ENCODE peak calls at places on chromosomes 16 and 17, in seven cellular contexts. U is tibial nerve; J is AG09309; Z is sigmoid colon; E is mammary epithelial cell; I is CD4-positive, alpha-beta T cell; A is LNCaP clone FGC. V is an unnamed sample.

GRCh38 chr16:69057400-69058378 is 47.8 kb upstream of the HAS3 start:
- DNase-seq in A (peak), U (no peak), E (peak), I (no peak), Z (peak), J (peak), V (no peak)

GRCh38 chr17:80552523-80552922 is 7.9 kb downstream of the RPTOR start:
- DNase-seq in U (no peak), J (no peak), I (no peak), A (no peak), E (no peak), Z (no peak), V (no peak)

GRCh38 chr16:4384497-4384896 is 12.8 kb downstream of the VASN start:
- DNase-seq in I (no peak), U (peak), A (no peak), Z (no peak), E (no peak), J (no peak), V (no peak)

GRCh38 chr17:27384261-27384701 is 72.0 kb upstream of the KSR1 start:
- DNase-seq in A (peak), I (no peak), Z (peak), J (peak), E (peak), U (no peak), V (no peak)

GRCh38 chr16:47175152-47175551 is 31.4 kb upstream of the NETO2 start:
- DNase-seq in E (no peak), A (no peak), U (no peak), J (no peak), I (no peak), Z (no peak), V (no peak)

GRCh38 chr16:82996814-82997213 is 370.0 kb downstream of the CDH13 start:
- DNase-seq in A (no peak), J (no peak), Z (no peak), E (no peak), I (no peak), U (no peak), V (no peak)

GRCh38 chr17:74433421-74434121 is 1.7 kb downstream of the GPRC5C start:
- DNase-seq in I (no peak), U (no peak), E (no peak), J (no peak), A (no peak), Z (no peak), V (no peak)

GRCh38 chr17:4899341-4900230 is at the start of gene C17orf107:
- DNase-seq in A (no peak), U (peak), Z (peak), I (peak), J (no peak), E (no peak), V (peak)

GRCh38 chr16:59783191-59783590 is 1049.1 kb upstream of the GOT2 start:
- DNase-seq in I (no peak), U (no peak), E (peak), A (no peak), Z (no peak), J (no peak), V (no peak)

GRCh38 chr17:70184770-70185169 is 15.4 kb downstream of the KCNJ2 start:
- DNase-seq in Z (no peak), J (peak), E (peak), A (no peak), I (no peak), U (no peak), V (no peak)

GRCh38 chr16:29877266-29877961 is 14.4 kb upstream of the CDIPT start:
- DNase-seq in E (peak), I (peak), A (no peak), J (no peak), Z (no peak), U (no peak), V (peak)

GRCh38 chr17:6589266-6589946 is 33.1 kb upstream of the PITPNM3 start:
- DNase-seq in J (no peak), A (no peak), U (no peak), E (no peak), I (no peak), Z (no peak), V (no peak)

GRCh38 chr17:35189291-35189690 is 4.9 kb downstream of the SLC35G3 start:
- DNase-seq in J (no peak), I (no peak), Z (no peak), A (no peak), U (no peak), E (peak), V (no peak)

GRCh38 chr16:70793851-70794502 is 7.0 kb downstream of the VAC14 start:
- DNase-seq in J (no peak), U (no peak), Z (no peak), E (no peak), A (no peak), I (no peak), V (no peak)

GRCh38 chr16:55759983-55760664 is 72.8 kb downstream of the CES1 start:
- DNase-seq in J (no peak), E (no peak), A (no peak), U (no peak), I (no peak), Z (no peak), V (no peak)

GRCh38 chr17:40541060-40541872 is 24.0 kb downstream of the CCR7 start:
- DNase-seq in E (no peak), U (no peak), A (no peak), I (peak), Z (peak), J (no peak), V (peak)

GRCh38 chr17:77141846-77142449 is 1.2 kb downstream of the SEC14L1 start:
- DNase-seq in Z (peak), E (no peak), A (no peak), U (no peak), I (no peak), J (no peak), V (no peak)

GRCh38 chr16:12553191-12553590 is 250.5 kb downstream of the CPPED1 start:
- DNase-seq in U (no peak), Z (no peak), E (peak), A (no peak), J (no peak), I (no peak), V (no peak)

GRCh38 chr16:89193021-89193575 is 7.2 kb downstream of the SLC22A31 start:
- DNase-seq in J (peak), E (no peak), A (peak), Z (no peak), I (peak), U (no peak), V (peak)

GRCh38 chr16:69762843-69763556 is 868 bp downstream of the WWP2 start:
- DNase-seq in E (peak), A (peak), J (no peak), U (no peak), Z (no peak), I (no peak), V (no peak)

GRCh38 chr17:68719431-68719830 is 118.3 kb upstream of the FAM20A start:
- DNase-seq in I (no peak), E (no peak), Z (no peak), U (no peak), A (no peak), J (no peak), V (no peak)

GRCh38 chr17:59725691-59726090 is 18.2 kb downstream of the VMP1 start:
- DNase-seq in Z (no peak), E (no peak), U (no peak), A (no peak), I (no peak), J (peak), V (no peak)

GRCh38 chr17:71748872-71749271 is 371.9 kb upstream of the SOX9 start:
- DNase-seq in I (no peak), Z (no peak), U (no peak), A (no peak), E (no peak), J (no peak), V (no peak)

GRCh38 chr17:63436523-63437110 is 9.5 kb downstream of the CYB561 start:
- DNase-seq in U (no peak), Z (no peak), E (no peak), J (no peak), I (no peak), A (no peak), V (no peak)

GRCh38 chr17:16988749-16989229 is 16.9 kb upstream of the TNFRSF13B start:
- DNase-seq in I (no peak), U (no peak), E (no peak), Z (peak), A (no peak), J (no peak), V (no peak)

GRCh38 chr17:3557768-3558583 is at the start of gene TRPV3:
- DNase-seq in I (peak), A (no peak), J (no peak), Z (no peak), E (peak), U (no peak), V (no peak)

GRCh38 chr16:83835972-83836566 is 28.3 kb downstream of the HSBP1 start:
- DNase-seq in E (peak), J (peak), A (no peak), I (no peak), U (no peak), Z (no peak), V (no peak)

GRCh38 chr17:70169707-70170597 is 620 bp downstream of the KCNJ2 start:
- DNase-seq in E (no peak), U (no peak), A (no peak), Z (peak), J (peak), I (no peak), V (no peak)

GRCh38 chr17:18362509-18363020 is 785 bp downstream of the SHMT1 start:
- DNase-seq in I (no peak), A (peak), Z (peak), U (peak), J (no peak), E (peak), V (no peak)

GRCh38 chr17:30104575-30105339 is 11.9 kb upstream of the NSRP1 start:
- DNase-seq in I (peak), J (peak), U (peak), A (no peak), E (peak), Z (peak), V (peak)

GRCh38 chr16:49464877-49465504 is 91.4 kb downstream of the C16orf78 start:
- DNase-seq in E (no peak), U (no peak), Z (peak), A (no peak), J (no peak), I (no peak), V (no peak)
- TF ChIP-seq CTCF in E (no peak), U (no peak), Z (no peak), A (peak), J (no peak), I (peak), V (peak)

GRCh38 chr16:79767597-79768280 is 167.2 kb upstream of the MAF start:
- DNase-seq in E (peak), Z (no peak), U (no peak), I (no peak), A (no peak), J (no peak), V (no peak)
- TF ChIP-seq CTCF in E (peak), Z (no peak), U (no peak), I (no peak), A (peak), J (peak), V (no peak)

GRCh38 chr17:58388302-58389190 is 28.8 kb downstream of the RNF43 start:
- DNase-seq in J (no peak), Z (no peak), U (no peak), A (peak), E (no peak), I (no peak), V (no peak)

GRCh38 chr17:58387834-58388233 is 29.5 kb downstream of the RNF43 start:
- DNase-seq in Z (no peak), I (no peak), J (no peak), E (no peak), U (no peak), A (peak), V (no peak)

GRCh38 chr17:58385359-58385899 is 31.9 kb downstream of the RNF43 start:
- DNase-seq in U (no peak), E (no peak), J (no peak), Z (no peak), A (no peak), I (no peak), V (no peak)

GRCh38 chr17:58384900-58385299 is 32.4 kb downstream of the RNF43 start:
- DNase-seq in U (no peak), J (no peak), E (no peak), I (no peak), A (no peak), Z (no peak), V (no peak)

DNA sequence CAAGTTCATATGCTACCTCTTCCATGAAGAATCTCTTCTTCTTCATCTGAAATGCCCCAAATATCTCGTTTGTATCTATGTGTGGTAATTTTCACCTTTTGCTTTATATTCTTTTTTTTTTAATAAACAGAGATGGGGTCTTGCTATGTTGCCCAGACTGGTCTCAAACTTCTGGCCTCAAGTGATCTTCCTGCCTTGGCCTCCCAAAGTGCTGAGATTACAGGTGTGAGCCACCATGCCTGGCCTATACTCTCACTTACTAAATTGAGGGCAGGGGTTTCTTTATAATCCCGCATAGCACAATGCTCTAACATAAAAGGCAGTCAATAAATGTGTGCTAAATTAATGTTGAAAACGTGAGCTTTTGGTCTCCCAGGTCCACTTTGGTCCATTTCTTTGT is 30.6 kb downstream of the RNF43 start:
- DNase-seq in J (no peak), Z (no peak), I (no peak), A (no peak), E (no peak), U (no peak), V (no peak)
- TF ChIP-seq CTCF in J (no peak), Z (no peak), I (no peak), A (no peak), E (no peak), U (no peak), V (no peak)

GRCh38 chr16:53089434-53090270 is 34.9 kb downstream of the CHD9 start:
- DNase-seq in A (no peak), J (no peak), E (no peak), Z (peak), U (no peak), I (no peak), V (no peak)

GRCh38 chr16:53091508-53092211 is 36.9 kb downstream of the CHD9 start:
- DNase-seq in U (no peak), A (no peak), I (no peak), E (peak), J (no peak), Z (peak), V (peak)

GRCh38 chr16:53093162-53093744 is 38.5 kb downstream of the CHD9 start:
- DNase-seq in E (no peak), I (no peak), Z (no peak), A (no peak), J (no peak), U (no peak), V (no peak)

GRCh38 chr16:53090271-53090590 is 35.4 kb downstream of the CHD9 start:
- DNase-seq in J (no peak), E (no peak), Z (no peak), U (no peak), A (no peak), I (no peak), V (no peak)

DNA sequence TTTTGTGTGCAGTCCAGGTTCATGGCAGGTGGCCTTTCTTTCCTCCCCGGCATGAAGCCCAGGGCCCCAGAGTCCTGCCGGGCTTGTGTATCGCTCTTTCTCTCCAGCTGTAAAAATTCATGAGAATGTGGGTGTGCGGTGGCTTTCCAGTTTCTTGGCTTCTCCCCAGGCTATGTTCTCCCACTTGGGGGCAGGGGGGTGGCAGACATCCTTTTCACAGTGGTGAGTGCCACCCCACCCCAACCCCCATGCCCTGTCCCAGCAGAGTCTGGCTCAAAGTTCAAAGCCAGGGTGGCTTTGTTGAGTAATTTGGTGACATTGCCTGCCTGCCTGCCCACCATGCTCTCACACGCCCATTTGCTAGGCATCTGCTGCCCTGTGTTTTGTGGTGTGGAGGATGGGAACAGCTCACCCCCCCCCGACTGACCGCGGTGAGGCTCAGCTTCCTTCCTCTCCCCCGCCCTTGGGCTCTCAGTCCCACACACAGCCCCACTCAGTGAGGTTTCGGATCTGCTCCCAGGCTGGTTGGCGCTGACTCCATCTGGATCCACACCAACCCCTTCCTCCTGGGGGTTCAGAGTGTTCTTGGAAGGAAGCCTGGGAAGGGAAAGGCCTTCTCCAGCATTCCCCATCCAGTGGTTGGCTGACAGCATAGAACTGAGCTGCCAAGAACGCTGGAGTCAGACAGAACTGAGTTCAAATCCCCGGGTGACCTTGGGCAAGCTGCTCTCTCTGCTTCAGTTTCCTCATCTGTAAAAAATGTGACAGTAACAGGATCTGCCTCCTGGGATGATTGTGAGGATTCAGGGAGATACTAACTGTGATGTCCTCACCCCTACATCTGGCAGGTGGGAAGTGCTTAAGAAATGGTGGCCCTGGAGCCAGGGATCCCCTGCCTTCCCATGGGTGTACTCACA is 36.1 kb downstream of the CHD9 start:
- DNase-seq in A (no peak), Z (peak), E (peak), I (no peak), U (peak), J (peak), V (peak)
- TF ChIP-seq CTCF in A (no peak), Z (no peak), E (no peak), I (no peak), U (no peak), J (no peak), V (no peak)

GRCh38 chr16:81497690-81498089 is 53.1 kb downstream of the CMIP start:
- DNase-seq in I (no peak), J (no peak), A (no peak), Z (no peak), U (no peak), E (no peak), V (peak)
- TF ChIP-seq CTCF in I (no peak), J (no peak), A (no peak), Z (no peak), U (peak), E (peak), V (peak)

DNA sequence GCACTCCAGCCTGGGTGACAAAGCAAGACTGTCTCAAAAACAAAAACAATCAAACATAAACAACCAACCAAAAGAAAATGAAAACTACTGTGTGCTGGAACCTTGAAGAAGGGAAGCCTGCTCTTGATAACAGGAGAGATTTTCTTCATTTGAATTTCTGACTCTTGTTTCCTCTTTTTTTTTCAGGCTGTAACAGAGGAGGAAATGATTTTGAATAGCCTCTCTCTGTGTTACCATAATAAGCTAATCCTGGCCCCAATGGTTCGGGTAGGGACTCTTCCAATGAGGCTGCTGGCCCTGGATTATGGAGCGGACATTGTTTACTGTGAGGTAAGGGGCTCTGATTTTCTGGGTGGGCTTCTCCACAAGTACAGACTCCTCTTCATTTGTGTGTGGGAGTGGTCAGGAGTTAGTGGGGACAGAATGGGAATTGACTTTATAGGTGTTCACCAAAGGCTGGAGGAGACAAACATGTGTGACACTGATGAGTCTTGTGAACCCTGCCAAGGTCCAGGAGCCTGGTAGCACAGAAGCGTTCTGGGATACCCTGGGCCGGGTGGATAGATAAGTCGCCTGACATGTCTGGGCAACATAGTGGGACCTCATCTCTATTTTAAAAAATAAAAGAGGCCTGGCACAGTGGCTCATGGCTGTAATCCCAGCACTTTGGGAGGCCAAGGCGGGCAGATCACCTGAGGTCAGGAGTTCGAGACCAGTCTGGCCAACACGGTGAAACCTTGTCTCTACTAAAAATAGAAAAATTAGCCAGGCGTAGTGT is 14.9 kb downstream of the DUS2 start:
- DNase-seq in J (no peak), Z (peak), I (no peak), U (no peak), A (no peak), E (no peak), V (no peak)
- TF ChIP-seq CTCF in J (no peak), Z (no peak), I (no peak), U (no peak), A (no peak), E (no peak), V (no peak)

GRCh38 chr17:19672009-19672837 is 23.7 kb downstream of the ALDH3A2 start:
- DNase-seq in I (no peak), Z (no peak), E (no peak), A (peak), J (no peak), U (no peak), V (no peak)
- TF ChIP-seq CTCF in I (no peak), Z (no peak), E (no peak), A (peak), J (peak), U (peak), V (no peak)

GRCh38 chr17:42116705-42117396 is 4.3 kb downstream of the KAT2A start:
- DNase-seq in Z (peak), U (peak), A (peak), I (peak), E (peak), J (peak), V (peak)

GRCh38 chr17:42119301-42119700 is 1.9 kb downstream of the KAT2A start:
- DNase-seq in I (no peak), U (no peak), J (no peak), A (no peak), Z (no peak), E (no peak), V (no peak)

GRCh38 chr17:42117397-42118125 is 3.6 kb downstream of the KAT2A start:
- DNase-seq in Z (no peak), J (no peak), E (no peak), A (no peak), U (no peak), I (no peak), V (no peak)

GRCh38 chr17:42118126-42118510 is 3.0 kb downstream of the KAT2A start:
- DNase-seq in I (no peak), A (no peak), E (no peak), U (no peak), J (no peak), Z (no peak), V (no peak)

DNA sequence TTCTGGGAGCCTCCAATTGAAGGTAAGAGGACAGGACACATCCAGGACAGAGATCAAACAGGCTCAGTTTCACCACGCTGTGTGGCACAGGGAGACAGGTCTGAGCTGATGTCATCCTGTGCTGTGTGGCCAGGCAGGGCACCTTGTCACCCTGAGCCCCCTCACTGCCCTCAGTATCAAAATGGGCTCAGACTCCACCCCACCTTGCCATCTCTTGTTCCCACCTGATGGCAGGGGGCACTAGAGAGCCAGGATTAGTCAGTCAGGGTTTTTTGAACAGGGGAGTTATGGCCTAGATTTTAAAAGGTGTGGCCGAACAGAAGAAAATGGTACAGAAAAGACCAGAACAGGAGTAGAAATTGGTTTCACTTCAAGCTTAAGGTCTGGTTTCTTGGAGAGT is 2.6 kb downstream of the KAT2A start:
- DNase-seq in U (no peak), I (peak), E (peak), Z (no peak), J (no peak), A (no peak), V (no peak)
- TF ChIP-seq CTCF in U (no peak), I (peak), E (peak), Z (no peak), J (peak), A (peak), V (peak)

V was measured in CD14-positive monocyte.